ENCODE peak calls at places on chromosomes 11 and 22, in ten cellular contexts. P is fibroblast of mammary gland, V is upper lobe of right lung, A is tibial nerve, S is cardiac muscle cell, U is dorsolateral prefrontal cortex, Q is endothelial cell, M is AG04450, W is astrocyte of the cerebellum, N is colonic mucosa. I is an unnamed sample.

GRCh38 chr11:33919645-33920044 is 27.8 kb upstream of the LMO2 start:
- DNase-seq in P (no peak), V (no peak), A (no peak), S (no peak), U (no peak), Q (no peak), M (no peak), W (no peak), N (no peak), I (no peak)

GRCh38 chr22:19709063-19709769 is 5.1 kb upstream of the SEPTIN5 start:
- DNase-seq in P (peak; percentile 37), V (no peak), A (no peak), S (no peak), U (no peak), Q (no peak), M (no peak), W (no peak), N (no peak), I (no peak)

GRCh38 chr11:7261578-7261977 is 9.9 kb downstream of the SYT9 start:
- DNase-seq in P (no peak), V (no peak), A (no peak), S (no peak), U (no peak), Q (no peak), M (no peak), W (no peak), N (no peak), I (no peak)

GRCh38 chr11:820655-821512 is 2.2 kb downstream of the PNPLA2 start:
- DNase-seq in P (peak; percentile 68), V (peak; percentile 90), A (no peak), S (no peak), U (no peak), Q (no peak), M (no peak), W (no peak), N (peak; percentile 80), I (no peak)

GRCh38 chr11:29272019-29272654 is 744.7 kb downstream of the KCNA4 start:
- DNase-seq in P (peak; percentile 52), V (no peak), A (no peak), S (no peak), U (no peak), Q (no peak), M (no peak), W (no peak), N (no peak), I (no peak)

GRCh38 chr11:126334665-126335462 is 20.6 kb upstream of the ST3GAL4 start:
- DNase-seq in P (peak; percentile 62), V (no peak), A (no peak), S (no peak), U (no peak), Q (no peak), M (no peak), W (no peak), N (no peak), I (no peak)

GRCh38 chr11:14583252-14584105 is 60.1 kb upstream of the PDE3B start:
- DNase-seq in P (no peak), V (no peak), A (no peak), S (no peak), U (no peak), Q (no peak), M (no peak), W (no peak), N (peak; percentile 60), I (no peak)

GRCh38 chr11:16737860-16738197 is 618 bp upstream of the C11orf58 start:
- DNase-seq in P (no peak), V (no peak), A (no peak), S (peak; percentile 27), U (no peak), Q (no peak), M (no peak), W (no peak), N (no peak), I (no peak)

GRCh38 chr22:31173386-31174145 is 13.6 kb downstream of the RNF185 start:
- DNase-seq in P (peak; percentile 86), V (no peak), A (no peak), S (no peak), U (no peak), Q (no peak), M (peak; percentile 65), W (peak; percentile 60), N (no peak), I (no peak)

GRCh38 chr11:8282621-8283509 is 19.2 kb upstream of the LMO1 start:
- DNase-seq in P (no peak), V (no peak), A (no peak), S (peak; percentile 60), U (no peak), Q (no peak), M (no peak), W (no peak), N (no peak), I (peak; percentile 75)

GRCh38 chr11:130168105-130168504 is 8.5 kb downstream of the ST14 start:
- DNase-seq in P (peak; percentile 94), V (no peak), A (no peak), S (no peak), U (no peak), Q (no peak), M (peak; percentile 44), W (no peak), N (no peak), I (no peak)

GRCh38 chr11:2800655-2801531 is 84.7 kb downstream of the CDKN1C start:
- DNase-seq in P (no peak), V (peak; percentile 46), A (peak; percentile 9), S (no peak), U (peak; percentile 10), Q (no peak), M (no peak), W (no peak), N (peak; percentile 7), I (peak; percentile 76)

GRCh38 chr11:59669611-59670009 is 773 bp upstream of the PATL1 start:
- DNase-seq in P (peak; percentile 59), V (no peak), A (no peak), S (no peak), U (peak; percentile 35), Q (peak; percentile 33), M (no peak), W (peak; percentile 26), N (peak; percentile 47), I (no peak)

GRCh38 chr22:25110846-25111578 is 88.6 kb upstream of the CRYBB3 start:
- DNase-seq in P (peak; percentile 64), V (peak; percentile 84), A (no peak), S (peak; percentile 83), U (no peak), Q (peak; percentile 72), M (peak; percentile 29), W (peak; percentile 43), N (peak; percentile 78), I (peak; percentile 91)

GRCh38 chr11:134050541-134051383 is 18.1 kb upstream of the JAM3 start:
- DNase-seq in P (peak; percentile 57), V (peak; percentile 86), A (peak; percentile 57), S (peak; percentile 85), U (peak; percentile 70), Q (peak; percentile 85), M (no peak), W (no peak), N (peak; percentile 87), I (peak; percentile 90)

GRCh38 chr11:128595221-128595620 is 7.9 kb upstream of the ETS1 start:
- DNase-seq in P (peak; percentile 30), V (no peak), A (no peak), S (no peak), U (no peak), Q (no peak), M (no peak), W (no peak), N (no peak), I (no peak)

GRCh38 chr11:101288392-101288791 is 158.8 kb upstream of the PGR start:
- DNase-seq in P (no peak), V (no peak), A (no peak), S (no peak), U (no peak), Q (no peak), M (no peak), W (no peak), N (no peak), I (no peak)

GRCh38 chr11:35305670-35306382 is 113.5 kb downstream of the SLC1A2 start:
- DNase-seq in P (peak; percentile 48), V (no peak), A (no peak), S (peak; percentile 79), U (no peak), Q (peak; percentile 57), M (no peak), W (peak; percentile 32), N (peak; percentile 45), I (no peak)
- TF ChIP-seq CTCF in P (peak; percentile 42), V (peak; percentile 42), A (no peak), S (peak; percentile 72), U (no peak), Q (peak; percentile 32), M (peak; percentile 68), W (peak; percentile 71), N (peak; percentile 48), I (peak; percentile 49)

DNA sequence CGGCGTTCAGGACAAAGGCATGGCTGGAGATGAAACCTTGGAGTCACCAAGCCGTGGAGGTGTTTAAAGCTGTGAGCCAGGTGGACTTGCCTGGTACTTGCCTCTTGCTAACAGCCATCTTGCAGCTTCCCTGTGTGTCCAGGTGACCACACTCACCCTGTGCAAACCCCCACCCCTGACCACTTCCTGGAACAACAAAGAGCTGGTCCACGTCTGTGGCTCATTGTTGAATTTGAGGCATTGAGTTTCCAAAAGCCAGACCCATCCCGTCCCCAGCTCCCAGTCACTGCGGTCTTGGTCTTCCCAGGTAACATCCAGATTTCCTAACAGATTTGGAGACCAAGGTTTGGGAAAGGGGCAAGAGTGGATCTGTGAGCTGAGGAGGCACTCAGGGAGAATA is 18.5 kb downstream of the DHCR7 start:
- DNase-seq in P (no peak), V (peak; percentile 26), A (no peak), S (no peak), U (no peak), Q (no peak), M (no peak), W (no peak), N (no peak), I (no peak)
- TF ChIP-seq CTCF in P (no peak), V (no peak), A (no peak), S (no peak), U (no peak), Q (no peak), M (no peak), W (no peak), N (no peak), I (no peak)

DNA sequence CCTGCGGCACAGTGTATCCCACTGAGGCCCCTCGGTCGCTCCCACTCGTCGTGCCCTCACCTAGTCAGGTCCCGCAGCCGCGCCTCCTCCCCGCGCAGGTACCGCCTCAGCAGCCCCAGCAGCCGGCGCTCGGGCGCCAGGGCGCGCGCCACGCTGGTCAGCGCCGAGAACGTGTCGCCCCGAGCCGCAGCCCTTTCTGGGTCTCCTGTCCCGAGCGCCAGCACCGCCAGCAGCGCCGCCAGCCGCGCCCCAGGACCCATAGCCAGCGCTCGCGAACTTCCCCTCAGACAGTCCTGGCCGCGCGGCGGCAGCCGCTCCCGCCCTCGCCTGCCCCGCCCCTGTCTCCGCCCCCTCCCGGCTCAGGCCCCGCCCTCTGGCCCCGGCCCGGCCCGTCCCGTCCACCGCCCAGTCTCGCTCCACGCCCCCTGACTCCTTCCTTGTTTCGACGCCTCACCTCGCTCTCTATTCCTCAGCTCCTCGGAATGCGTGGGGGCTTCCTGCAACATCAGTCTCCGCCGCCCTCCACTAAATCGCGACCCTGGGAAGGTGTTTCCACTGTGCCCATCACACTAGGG is at the start of gene P4HA3:
- DNase-seq in P (peak; percentile 44), V (peak; percentile 89), A (peak; percentile 20), S (peak; percentile 68), U (no peak), Q (peak; percentile 67), M (no peak), W (no peak), N (peak; percentile 86), I (peak; percentile 88)
- TF ChIP-seq CTCF in P (no peak), V (peak; percentile 6), A (no peak), S (peak; percentile 12), U (no peak), Q (no peak), M (no peak), W (no peak), N (no peak), I (peak; percentile 38)

GRCh38 chr22:44891293-44891747 is 118.5 kb downstream of the PHF21B start:
- DNase-seq in P (no peak), V (no peak), A (no peak), S (no peak), U (no peak), Q (no peak), M (no peak), W (no peak), N (no peak), I (no peak)
- TF ChIP-seq CTCF in P (no peak), V (no peak), A (no peak), S (no peak), U (no peak), Q (no peak), M (no peak), W (no peak), N (no peak), I (no peak)